ENCODE peak calls at places on chromosomes 3 and 15, in eight cellular contexts. J is hepatocyte; P is thoracic aorta; C is HCT116; L is tibial nerve; E is A673; K is CD4-positive, CD25-positive, alpha-beta regulatory T cell; A is K562. S is an unnamed sample.

GRCh38 chr3:114624676-114625181 is 330.9 kb downstream of the TIGIT start:
- DNase-seq in J (peak), P (peak), C (peak), L (peak), E (peak), K (no peak), A (peak), S (no peak)

GRCh38 chr3:52247455-52248164 is 2.1 kb downstream of the PPM1M start:
- DNase-seq in J (peak), P (no peak), C (no peak), L (no peak), E (no peak), K (no peak), A (no peak), S (no peak)

GRCh38 chr15:40562691-40563090 is 2.2 kb downstream of the CCDC32 start:
- DNase-seq in J (no peak), P (no peak), C (no peak), L (no peak), E (no peak), K (no peak), A (no peak), S (no peak)

GRCh38 chr15:48520376-48521155 is 124.9 kb downstream of the FBN1 start:
- DNase-seq in J (no peak), P (no peak), C (peak), L (no peak), E (peak), K (no peak), A (peak), S (peak)

GRCh38 chr3:110736332-110736731 is 335.3 kb upstream of the NECTIN3 start:
- DNase-seq in J (no peak), P (no peak), C (no peak), L (no peak), E (no peak), K (no peak), A (no peak), S (no peak)

GRCh38 chr15:91456921-91457320 is 356.9 kb downstream of the SV2B start:
- DNase-seq in J (no peak), P (no peak), C (no peak), L (no peak), E (no peak), K (no peak), A (no peak), S (no peak)

GRCh38 chr15:88664151-88664778 is 25.4 kb downstream of the ISG20 start:
- DNase-seq in J (no peak), P (no peak), C (no peak), L (no peak), E (no peak), K (peak), A (no peak), S (peak)

GRCh38 chr3:42746455-42747450 is 26.3 kb downstream of the CCDC13 start:
- DNase-seq in J (peak), P (no peak), C (no peak), L (no peak), E (no peak), K (no peak), A (no peak), S (no peak)

GRCh38 chr3:49013738-49014660 is 4.4 kb downstream of the DALRD3 start:
- DNase-seq in J (peak), P (no peak), C (no peak), L (no peak), E (no peak), K (peak), A (peak), S (no peak)

GRCh38 chr15:65862682-65863081 is 6.6 kb upstream of the RAB11A start:
- DNase-seq in J (peak), P (no peak), C (peak), L (no peak), E (peak), K (peak), A (peak), S (peak)

GRCh38 chr3:70556056-70556455 is 243.6 kb upstream of the MDFIC2 start:
- DNase-seq in J (no peak), P (no peak), C (no peak), L (no peak), E (no peak), K (no peak), A (no peak), S (no peak)

GRCh38 chr3:32410367-32411246 is 19.0 kb downstream of the CMTM7 start:
- DNase-seq in J (no peak), P (no peak), C (no peak), L (no peak), E (no peak), K (no peak), A (no peak), S (no peak)

GRCh38 chr3:173501941-173502489 is 104.5 kb downstream of the NLGN1 start:
- DNase-seq in J (no peak), P (no peak), C (no peak), L (no peak), E (no peak), K (no peak), A (no peak), S (no peak)

GRCh38 chr15:101187820-101188516 is 63.9 kb downstream of the CHSY1 start:
- DNase-seq in J (peak), P (no peak), C (no peak), L (no peak), E (no peak), K (no peak), A (no peak), S (no peak)

GRCh38 chr15:67050062-67050461 is 15.3 kb upstream of the SMAD3 start:
- DNase-seq in J (no peak), P (no peak), C (no peak), L (no peak), E (no peak), K (no peak), A (no peak), S (no peak)

GRCh38 chr3:194212869-194213320 is 76.9 kb downstream of the HES1 start:
- DNase-seq in J (no peak), P (no peak), C (no peak), L (no peak), E (no peak), K (no peak), A (peak), S (peak)

GRCh38 chr15:99955181-99955525 is 221.9 kb upstream of the LYSMD4 start:
- DNase-seq in J (no peak), P (no peak), C (no peak), L (no peak), E (no peak), K (no peak), A (no peak), S (no peak)

GRCh38 chr3:129917423-129918007 is 24.0 kb upstream of the TMCC1 start:
- DNase-seq in J (no peak), P (no peak), C (no peak), L (no peak), E (no peak), K (no peak), A (no peak), S (no peak)

GRCh38 chr3:129034650-129035049 is 25.9 kb upstream of the GP9 start:
- DNase-seq in J (no peak), P (no peak), C (no peak), L (no peak), E (no peak), K (no peak), A (peak), S (no peak)

GRCh38 chr3:156150434-156151066 is 30.2 kb downstream of the KCNAB1 start:
- DNase-seq in J (peak), P (no peak), C (peak), L (peak), E (peak), K (no peak), A (peak), S (no peak)

GRCh38 chr3:38583688-38584087 is 65.8 kb downstream of the SCN5A start:
- DNase-seq in J (no peak), P (no peak), C (no peak), L (no peak), E (no peak), K (no peak), A (no peak), S (no peak)

GRCh38 chr3:177601120-177601519 is 403.8 kb upstream of the TBL1XR1 start:
- DNase-seq in J (no peak), P (no peak), C (no peak), L (no peak), E (no peak), K (no peak), A (no peak), S (no peak)

GRCh38 chr3:25885544-25885943 is 95.7 kb downstream of the OXSM start:
- DNase-seq in J (peak), P (no peak), C (no peak), L (no peak), E (no peak), K (no peak), A (no peak), S (no peak)

GRCh38 chr15:65373163-65373651 is 4.6 kb downstream of the IGDCC3 start:
- DNase-seq in J (no peak), P (no peak), C (no peak), L (no peak), E (peak), K (no peak), A (no peak), S (no peak)

DNA sequence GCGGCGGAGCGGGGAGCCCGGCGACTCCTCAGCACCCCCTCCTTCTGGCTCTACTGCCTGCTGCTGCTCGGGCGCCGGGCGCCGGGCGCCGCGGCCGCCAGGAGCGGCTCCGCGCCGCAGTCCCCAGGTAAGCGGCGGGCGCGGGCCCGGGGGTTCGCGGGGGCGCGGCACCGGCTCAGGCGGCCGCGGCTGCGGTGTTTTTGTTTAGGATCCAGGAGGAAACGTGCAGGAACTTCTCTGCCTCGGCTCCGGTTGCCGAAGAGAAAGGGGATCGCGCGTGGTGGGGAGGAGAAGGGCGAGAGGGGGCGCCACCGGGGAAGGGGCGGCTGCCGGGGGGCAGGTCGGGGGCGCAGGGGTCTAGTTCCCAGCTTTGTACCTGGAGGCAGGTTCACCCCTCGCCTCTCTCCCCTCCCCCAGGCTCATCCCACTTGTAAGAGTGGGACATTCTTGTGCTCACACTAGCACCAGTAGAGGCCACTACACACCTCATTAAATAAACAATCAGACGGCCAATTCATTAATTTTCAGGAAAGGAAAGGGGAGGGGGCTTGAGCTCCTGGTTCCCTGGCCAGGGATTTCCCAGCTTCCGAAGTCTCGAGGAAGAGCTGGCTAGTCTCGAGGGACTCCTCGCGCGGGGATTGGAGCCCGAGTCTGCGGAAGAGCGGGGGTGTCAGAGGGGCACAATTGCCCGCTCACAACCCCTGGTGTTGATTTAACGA is 575 bp downstream of the NEO1 start:
- DNase-seq in J (peak), P (no peak), C (peak), L (peak), E (peak), K (no peak), A (peak), S (no peak)
- H3K27ac ChIP-seq in J (peak), P (peak), C (peak), L (peak), E (peak), K (no peak), A (no peak), S (no peak)

DNA sequence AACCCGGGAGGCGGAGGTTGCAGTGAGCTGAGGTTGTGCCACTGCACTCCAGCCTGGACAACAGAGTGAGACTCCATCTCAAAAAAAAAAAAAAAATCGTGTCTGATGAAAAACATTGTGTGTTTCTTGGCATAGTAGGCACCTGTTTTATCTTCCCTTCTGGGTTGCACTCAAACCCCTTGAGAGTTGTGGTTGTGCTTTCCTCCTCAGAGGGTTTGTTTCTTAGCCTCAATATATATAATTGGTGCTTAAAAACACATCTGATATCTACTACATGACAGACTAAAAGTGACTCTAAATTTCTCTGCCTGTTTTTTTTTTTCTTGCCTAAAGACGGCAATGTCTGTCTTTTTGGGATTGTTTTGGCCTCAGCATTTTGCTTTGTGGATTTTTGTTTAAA is 7.6 kb downstream of the NR1D2 start:
- DNase-seq in J (no peak), P (no peak), C (no peak), L (no peak), E (no peak), K (no peak), A (no peak), S (no peak)
- H3K4me3 ChIP-seq in J (no peak), P (no peak), C (no peak), L (no peak), E (no peak), K (no peak), A (no peak), S (no peak)

DNA sequence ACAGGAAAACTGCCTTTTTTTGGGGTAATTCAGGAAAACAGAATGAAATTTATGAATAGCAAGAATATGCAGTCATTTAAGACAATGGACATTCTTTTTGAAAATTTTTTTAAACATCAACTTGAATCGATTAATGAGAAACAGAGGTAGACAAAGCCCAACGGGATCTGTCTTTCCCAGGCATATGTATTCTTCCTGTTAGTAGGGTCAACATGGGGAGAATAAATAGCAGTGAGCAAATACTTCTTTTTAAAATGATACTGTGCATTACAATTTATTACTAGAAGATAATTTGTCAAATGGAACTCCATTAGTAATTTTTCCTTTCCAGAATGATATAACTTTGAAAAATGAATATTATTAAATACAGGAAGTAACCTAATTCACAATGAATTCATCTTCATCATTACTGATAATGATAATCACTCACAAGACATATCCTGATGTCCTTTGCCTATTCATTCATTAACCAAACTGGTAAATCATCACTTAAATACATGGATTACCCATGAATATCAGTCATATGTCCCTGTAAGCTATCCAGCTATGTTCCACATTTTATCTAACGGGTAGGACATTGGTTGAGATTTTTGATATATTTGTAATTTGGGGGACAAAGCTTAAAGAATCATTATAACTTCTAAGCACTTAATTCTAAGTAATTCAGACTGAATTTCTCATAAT is 209.2 kb upstream of the CDIN1 start:
- DNase-seq in J (no peak), P (no peak), C (no peak), L (no peak), E (no peak), K (no peak), A (no peak), S (no peak)
- H3K27ac ChIP-seq in J (no peak), P (no peak), C (peak), L (no peak), E (no peak), K (no peak), A (no peak), S (no peak)

GRCh38 chr15:84657748-84658079 is 285 bp downstream of the NMB start:
- DNase-seq in J (no peak), P (no peak), C (no peak), L (no peak), E (no peak), K (no peak), A (no peak), S (no peak)
- H3K4me3 ChIP-seq in J (peak), P (peak), C (peak), L (peak), E (peak), K (peak), A (no peak), S (peak)

S was measured in iPS DF 6.9.